ENCODE peak calls at places on chromosomes 11 and 22, in ten cellular contexts. G, C, T, Y, V, Z, P, L, B and W are unnamed samples.

GRCh38 chr22:24133187-24133965 is 47.9 kb upstream of the SUSD2 start:
- DNase-seq in G (peak), C (no peak), T (no peak), Y (no peak), V (peak), Z (peak), P (peak), L (no peak), B (no peak), W (no peak)

GRCh38 chr11:103266167-103266831 is 157.1 kb downstream of the DYNC2H1 start:
- DNase-seq in G (no peak), C (no peak), T (no peak), Y (no peak), V (no peak), Z (no peak), P (no peak), L (no peak), B (peak), W (no peak)

GRCh38 chr11:92340839-92341238 is 116.2 kb downstream of the FAT3 start:
- DNase-seq in G (no peak), C (peak), T (no peak), Y (peak), V (no peak), Z (peak), P (peak), L (no peak), B (no peak), W (no peak)

GRCh38 chr22:27378994-27379393 is 422.6 kb downstream of the MN1 start:
- DNase-seq in G (no peak), C (no peak), T (no peak), Y (no peak), V (no peak), Z (no peak), P (no peak), L (peak), B (no peak), W (no peak)

GRCh38 chr22:43273902-43274484 is 69.2 kb downstream of the SCUBE1 start:
- DNase-seq in G (no peak), C (peak), T (peak), Y (peak), V (no peak), Z (peak), P (peak), L (peak), B (peak), W (peak)

GRCh38 chr11:6402561-6402981 is 12.3 kb downstream of the SMPD1 start:
- DNase-seq in G (no peak), C (no peak), T (no peak), Y (no peak), V (peak), Z (peak), P (no peak), L (no peak), B (no peak), W (no peak)

GRCh38 chr11:100177651-100178050 is 509.4 kb upstream of the ARHGAP42 start:
- DNase-seq in G (no peak), C (no peak), T (no peak), Y (no peak), V (no peak), Z (no peak), P (no peak), L (no peak), B (no peak), W (no peak)

GRCh38 chr11:115389790-115390189 is 114.4 kb downstream of the CADM1 start:
- DNase-seq in G (no peak), C (no peak), T (no peak), Y (no peak), V (no peak), Z (no peak), P (no peak), L (no peak), B (no peak), W (no peak)

GRCh38 chr11:11025087-11025486 is 167.2 kb upstream of the ZBED5 start:
- DNase-seq in G (no peak), C (peak), T (peak), Y (no peak), V (no peak), Z (no peak), P (peak), L (no peak), B (no peak), W (no peak)

GRCh38 chr11:9150501-9150900 is 59.1 kb upstream of the SCUBE2 start:
- DNase-seq in G (no peak), C (peak), T (no peak), Y (no peak), V (no peak), Z (no peak), P (peak), L (no peak), B (no peak), W (no peak)

GRCh38 chr11:128714881-128715280 is 21.0 kb downstream of the FLI1 start:
- DNase-seq in G (no peak), C (peak), T (peak), Y (no peak), V (no peak), Z (peak), P (peak), L (no peak), B (no peak), W (no peak)

GRCh38 chr11:19326499-19326898 is 85.8 kb upstream of the E2F8 start:
- DNase-seq in G (no peak), C (peak), T (no peak), Y (no peak), V (no peak), Z (no peak), P (peak), L (no peak), B (no peak), W (no peak)

GRCh38 chr11:129974237-129974636 is 28.4 kb downstream of the PRDM10 start:
- DNase-seq in G (no peak), C (no peak), T (no peak), Y (no peak), V (no peak), Z (no peak), P (peak), L (no peak), B (no peak), W (no peak)

DNA sequence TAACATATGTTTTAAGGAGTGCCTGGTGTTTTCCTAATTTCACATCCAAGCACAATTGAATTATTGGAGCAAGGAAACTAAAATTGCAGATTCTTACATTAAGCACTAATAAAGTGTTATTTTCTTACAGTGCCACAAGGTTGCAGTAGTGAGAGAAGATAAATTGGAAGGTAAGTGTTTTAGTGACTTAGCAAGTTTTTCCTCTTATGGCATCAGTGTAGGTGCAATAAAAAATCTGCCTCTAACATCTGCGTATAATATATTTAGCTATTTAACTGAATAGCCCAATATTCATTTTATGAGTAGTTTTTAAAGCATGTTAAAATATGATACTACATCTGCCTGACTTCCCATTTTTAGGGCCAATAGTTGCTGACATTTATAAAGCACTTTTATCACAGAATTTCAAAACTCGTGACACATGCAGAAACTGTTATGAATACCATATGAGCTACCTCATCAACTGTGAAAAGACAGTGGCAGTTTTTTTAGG is 19.0 kb downstream of the POLD3 start:
- DNase-seq in G (no peak), C (peak), T (peak), Y (no peak), V (no peak), Z (no peak), P (peak), L (no peak), B (no peak), W (no peak)
- TF ChIP-seq CTCF in G (peak), C (peak), T (peak), Y (peak), V (no peak), Z (peak), P (peak), L (peak), B (peak), W (peak)

DNA sequence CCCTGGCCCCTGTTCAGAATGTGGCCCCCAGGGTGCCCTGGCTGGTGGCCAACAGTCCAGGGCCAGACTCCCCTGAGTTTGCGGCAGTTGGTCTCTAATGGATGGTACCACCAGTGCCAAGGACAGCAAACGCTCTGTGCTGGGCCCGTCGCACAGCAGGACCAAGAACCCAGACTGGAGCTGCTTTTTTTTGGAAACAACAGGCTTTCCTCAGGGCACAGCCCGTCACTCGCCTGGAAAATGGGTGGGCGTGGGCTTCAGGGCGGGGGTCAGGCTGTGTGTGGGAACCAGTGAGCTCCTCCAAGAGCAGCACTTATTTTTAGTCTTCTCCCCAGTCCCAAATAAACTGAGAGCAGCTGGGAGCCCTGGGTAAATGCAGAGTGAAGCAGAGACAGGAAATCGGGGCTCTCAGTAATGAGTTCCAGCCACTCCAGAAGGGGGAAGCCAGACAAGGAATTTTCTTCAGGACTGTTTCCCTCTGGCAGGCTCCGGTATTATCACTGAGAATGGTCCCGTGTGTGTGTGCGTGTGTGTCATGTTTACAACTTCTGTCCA is 62.9 kb downstream of the PPFIBP2 start:
- DNase-seq in G (peak), C (no peak), T (no peak), Y (no peak), V (no peak), Z (no peak), P (peak), L (no peak), B (no peak), W (no peak)
- TF ChIP-seq CTCF in G (no peak), C (no peak), T (no peak), Y (no peak), V (no peak), Z (no peak), P (no peak), L (no peak), B (no peak), W (no peak)

DNA sequence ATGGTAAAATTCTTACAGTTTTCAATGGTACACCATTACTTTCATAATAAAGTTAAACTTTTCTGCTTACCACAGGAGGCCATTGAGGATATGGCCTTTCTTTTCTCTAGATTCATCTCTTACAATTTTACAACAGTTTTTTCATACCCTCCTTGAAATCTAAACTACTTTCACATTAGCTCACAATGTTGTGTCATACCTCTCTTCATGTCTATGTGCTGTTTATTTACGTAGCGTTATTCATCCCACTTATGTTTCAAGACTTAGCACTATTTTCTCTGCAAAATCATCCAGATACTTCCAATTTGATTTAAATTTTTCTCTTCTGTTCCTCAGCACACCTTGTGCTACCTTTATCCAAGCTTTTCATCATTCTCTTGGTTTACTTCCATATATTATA is 123.3 kb downstream of the METTL15 start:
- DNase-seq in G (no peak), C (no peak), T (no peak), Y (no peak), V (no peak), Z (no peak), P (peak), L (no peak), B (no peak), W (no peak)
- TF ChIP-seq CTCF in G (no peak), C (no peak), T (no peak), Y (no peak), V (no peak), Z (no peak), P (no peak), L (no peak), B (no peak), W (no peak)

GRCh38 chr11:36469063-36469462 is 41.0 kb downstream of the TRAF6 start:
- DNase-seq in G (no peak), C (no peak), T (no peak), Y (peak), V (no peak), Z (peak), P (peak), L (no peak), B (peak), W (no peak)
- TF ChIP-seq CTCF in G (peak), C (peak), T (no peak), Y (peak), V (no peak), Z (no peak), P (peak), L (no peak), B (peak), W (peak)

GRCh38 chr11:132114185-132114584 is 743.8 kb downstream of the NTM start:
- DNase-seq in G (no peak), C (peak), T (no peak), Y (no peak), V (no peak), Z (peak), P (peak), L (no peak), B (peak), W (peak)
- TF ChIP-seq CTCF in G (peak), C (peak), T (no peak), Y (no peak), V (no peak), Z (no peak), P (peak), L (no peak), B (peak), W (peak)

DNA sequence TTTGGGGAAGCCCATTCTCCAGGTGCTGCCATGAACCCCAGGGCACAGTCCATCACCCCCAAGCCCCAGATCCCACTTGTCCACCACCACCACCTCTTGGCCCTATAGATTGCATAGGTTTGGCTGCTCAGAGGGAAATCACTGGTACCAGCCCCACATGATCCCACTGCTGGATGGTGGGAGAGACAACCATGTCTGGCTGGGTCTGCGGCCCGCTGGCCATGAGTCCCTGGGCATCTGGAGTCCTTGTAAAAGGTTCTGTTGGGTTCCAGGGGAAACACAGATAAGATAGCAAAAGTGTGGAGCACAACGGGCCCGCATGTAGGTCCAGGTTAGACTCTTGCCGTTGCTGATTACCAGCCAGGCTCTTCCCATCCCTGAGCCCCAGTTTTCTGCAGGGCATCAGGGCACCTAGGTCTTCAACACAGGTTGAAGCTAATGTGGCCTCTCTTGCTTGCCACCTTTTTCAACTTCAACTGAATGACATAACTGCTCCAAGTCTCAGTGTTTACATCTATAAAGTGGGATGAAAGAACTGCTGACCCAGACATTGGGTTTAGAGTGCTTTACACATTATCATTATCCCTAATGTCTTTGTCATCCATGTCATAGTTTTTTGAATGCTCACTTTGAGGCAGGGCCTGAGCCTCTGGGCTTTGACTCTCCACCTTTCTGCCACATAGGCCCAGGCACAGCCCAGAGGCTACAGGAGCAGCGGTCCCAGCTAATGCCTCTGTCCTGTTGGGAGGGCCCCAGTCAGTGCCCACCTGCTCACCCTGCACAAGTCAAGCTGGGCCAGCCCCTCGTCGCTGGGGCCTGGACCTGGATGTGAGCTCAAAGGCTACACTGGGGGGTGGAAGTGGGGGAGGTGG is 1.0 kb upstream of the TANGO2 start:
- DNase-seq in G (peak), C (no peak), T (no peak), Y (no peak), V (no peak), Z (no peak), P (no peak), L (no peak), B (no peak), W (no peak)
- TF ChIP-seq CTCF in G (no peak), C (no peak), T (no peak), Y (no peak), V (no peak), Z (no peak), P (no peak), L (no peak), B (no peak), W (no peak)